ENCODE peak calls at places on chromosomes 6 and 20, in four cellular contexts. P, N, I and O are unnamed samples.

GRCh38 chr6:115766745-115767462 is 293.8 kb downstream of the FRK start:
- DNase-seq in P (no peak), N (no peak), I (no peak), O (no peak)

GRCh38 chr20:3651204-3651970 is 11.8 kb downstream of the GFRA4 start:
- DNase-seq in P (no peak), N (no peak), I (no peak), O (no peak)

GRCh38 chr6:132648356-132648755 is 10.6 kb downstream of the TAAR1 start:
- DNase-seq in P (no peak), N (no peak), I (no peak), O (peak; percentile 1)

GRCh38 chr20:40843251-40843650 is 154.2 kb upstream of the MAFB start:
- DNase-seq in P (no peak), N (no peak), I (no peak), O (no peak)

GRCh38 chr6:74598473-74599393 is 607.1 kb downstream of the COL12A1 start:
- DNase-seq in P (no peak), N (no peak), I (no peak), O (peak; percentile 10)

GRCh38 chr20:61800359-61801064 is 265.2 kb downstream of the TAF4 start:
- DNase-seq in P (no peak), N (no peak), I (no peak), O (no peak)

GRCh38 chr6:87897581-87898147 is 150.0 kb upstream of the SPACA1 start:
- DNase-seq in P (no peak), N (no peak), I (no peak), O (no peak)

GRCh38 chr6:159679091-159680077 is 13.7 kb downstream of the SOD2 start:
- DNase-seq in P (no peak), N (no peak), I (no peak), O (no peak)

GRCh38 chr20:46551508-46552280 is 1.2 kb upstream of the OCSTAMP start:
- DNase-seq in P (peak; percentile 55), N (peak; percentile 60), I (no peak), O (no peak)

GRCh38 chr6:105452924-105453756 is 50.3 kb upstream of the PREP start:
- DNase-seq in P (no peak), N (no peak), I (no peak), O (no peak)

GRCh38 chr6:24009319-24009718 is 116.7 kb upstream of the NRSN1 start:
- DNase-seq in P (no peak), N (no peak), I (no peak), O (no peak)

GRCh38 chr6:93419304-93420162 is at the start of gene EPHA7:
- DNase-seq in P (no peak), N (peak; percentile 98), I (peak; percentile 15), O (peak; percentile 74)

GRCh38 chr6:134495203-134495892 is 177.4 kb upstream of the SGK1 start:
- DNase-seq in P (no peak), N (no peak), I (no peak), O (no peak)

GRCh38 chr20:54633903-54634302 is 158.5 kb downstream of the DOK5 start:
- DNase-seq in P (no peak), N (no peak), I (no peak), O (no peak)
- TF ChIP-seq PHF8 in P (no peak), N (no peak), I (no peak), O (no peak)

GRCh38 chr6:40903456-40903855 is 135.6 kb downstream of the UNC5CL start:
- DNase-seq in P (no peak), N (no peak), I (no peak), O (no peak)
- TF ChIP-seq MAFK in P (no peak), N (no peak), I (no peak), O (no peak)

DNA sequence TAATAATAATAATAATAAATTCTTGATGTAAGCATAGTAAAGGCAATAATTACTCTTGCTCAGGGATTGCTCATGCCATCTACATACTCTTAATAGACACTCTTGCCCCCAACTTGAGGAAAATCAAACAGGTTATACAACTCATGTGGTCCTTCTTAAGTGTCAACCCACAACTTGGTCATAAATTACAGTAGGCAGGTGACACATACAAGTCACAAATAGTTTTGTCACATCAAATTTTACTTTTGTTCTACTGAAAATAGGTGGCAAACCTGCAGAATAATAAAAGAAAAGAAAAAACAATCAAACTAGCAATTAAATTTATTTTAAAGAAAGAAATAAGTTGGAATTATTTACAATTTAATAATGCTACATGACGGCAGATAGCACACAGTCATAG is 1.6 kb downstream of the ME1 start:
- DNase-seq in P (no peak), N (no peak), I (no peak), O (no peak)
- H3K4me3 ChIP-seq in P (no peak overlapping the region), N (no peak overlapping the region), I (no peak overlapping the region), O (peak overlapping the region; percentile 76)

DNA sequence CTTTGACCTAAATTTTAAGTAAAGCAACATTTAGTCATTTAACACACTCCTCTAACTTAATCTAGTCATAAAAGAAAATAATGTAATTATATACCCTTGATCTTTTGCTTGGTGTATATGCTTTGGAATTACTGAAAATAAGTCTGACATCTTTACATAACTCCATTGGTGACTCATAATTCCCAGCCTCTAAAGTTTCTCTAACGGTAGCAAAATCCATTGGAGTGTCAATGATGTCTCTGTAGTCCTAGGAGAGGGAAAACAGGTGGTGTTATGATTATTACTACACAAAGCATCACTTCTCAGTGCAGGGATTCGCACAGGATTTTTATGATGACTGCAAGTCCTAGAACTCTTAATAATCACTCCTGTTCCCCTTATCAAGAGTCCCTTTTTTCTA is 80.2 kb downstream of the IRAK1BP1 start:
- DNase-seq in P (no peak), N (no peak), I (no peak), O (no peak)
- TF ChIP-seq PHF8 in P (no peak), N (no peak), I (no peak), O (no peak)

GRCh38 chr20:57431539-57431835 is 40.3 kb downstream of the RBM38 start:
- DNase-seq in P (no peak), N (no peak), I (no peak), O (no peak)
- TF ChIP-seq MAFK in P (no peak), N (no peak), I (no peak), O (no peak)

GRCh38 chr20:24948939-24949679 is at the start of gene CST7:
- DNase-seq in P (no peak), N (no peak), I (no peak), O (no peak)
- H3K4me3 ChIP-seq in P (no peak within 1 kb of the TSS), N (no peak within 1 kb of the TSS), I (no peak within 1 kb of the TSS), O (no peak within 1 kb of the TSS)

DNA sequence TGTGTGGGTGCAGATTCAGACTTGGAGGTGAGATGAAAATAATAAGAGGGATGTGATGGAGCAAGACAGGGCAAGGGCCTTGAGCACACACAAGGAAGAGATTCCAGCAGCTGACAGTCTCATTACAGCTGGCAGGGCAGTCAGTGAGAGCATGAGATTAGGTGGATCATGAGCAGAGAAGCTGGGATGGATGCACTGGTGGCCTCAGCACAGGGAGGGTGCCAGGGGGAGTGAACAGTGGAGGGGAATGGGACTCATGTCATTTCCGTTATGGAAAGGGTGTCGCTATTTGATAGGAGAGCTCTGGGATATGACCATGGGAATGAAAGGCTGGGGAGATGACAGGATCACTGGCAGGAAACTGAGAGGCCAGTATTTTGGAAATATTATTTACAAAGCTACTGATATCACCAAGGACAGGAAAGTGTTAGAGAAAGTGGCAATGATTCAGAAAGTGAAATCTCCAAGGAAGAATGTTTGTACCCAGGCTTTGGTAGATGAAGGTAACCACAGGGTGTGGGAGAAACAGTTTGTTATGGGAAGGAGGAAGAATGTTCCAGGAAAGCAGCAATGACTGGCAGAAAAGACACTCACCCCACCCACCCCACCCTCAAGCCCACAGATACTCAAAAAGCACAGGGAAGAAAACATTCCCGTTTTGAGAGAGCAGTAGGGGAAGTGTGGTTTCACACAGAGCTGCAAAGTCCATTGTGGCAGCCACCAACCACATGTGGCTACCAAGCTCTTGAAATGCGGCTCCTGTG is 214.7 kb upstream of the PROKR2 start:
- DNase-seq in P (no peak), N (no peak), I (no peak), O (peak; percentile 24)
- TF ChIP-seq PHF8 in P (no peak), N (no peak), I (no peak), O (no peak)

DNA sequence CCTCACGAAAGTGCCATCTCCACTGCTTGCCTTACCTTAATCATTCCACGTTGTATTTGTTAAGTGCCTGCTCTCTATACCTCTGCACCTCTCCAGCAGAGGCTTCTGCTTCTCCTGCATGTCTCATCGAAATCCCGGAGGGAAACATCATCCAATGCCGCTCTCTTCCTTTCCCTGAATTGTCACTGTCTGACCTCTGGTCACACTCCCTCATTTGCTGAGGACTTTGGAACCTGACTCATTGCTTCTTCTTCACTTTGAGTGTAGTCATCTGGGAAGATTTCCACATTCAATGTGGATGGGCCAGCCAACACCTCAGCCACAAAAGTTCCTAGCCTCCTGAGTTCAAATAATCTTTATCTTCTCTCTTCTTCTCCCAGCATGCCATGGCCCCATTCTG is 78.9 kb upstream of the BEND6 start:
- DNase-seq in P (peak; percentile 84), N (no peak), I (no peak), O (peak; percentile 57)
- TF ChIP-seq MAFK in P (no peak), N (no peak), I (no peak), O (no peak)

DNA sequence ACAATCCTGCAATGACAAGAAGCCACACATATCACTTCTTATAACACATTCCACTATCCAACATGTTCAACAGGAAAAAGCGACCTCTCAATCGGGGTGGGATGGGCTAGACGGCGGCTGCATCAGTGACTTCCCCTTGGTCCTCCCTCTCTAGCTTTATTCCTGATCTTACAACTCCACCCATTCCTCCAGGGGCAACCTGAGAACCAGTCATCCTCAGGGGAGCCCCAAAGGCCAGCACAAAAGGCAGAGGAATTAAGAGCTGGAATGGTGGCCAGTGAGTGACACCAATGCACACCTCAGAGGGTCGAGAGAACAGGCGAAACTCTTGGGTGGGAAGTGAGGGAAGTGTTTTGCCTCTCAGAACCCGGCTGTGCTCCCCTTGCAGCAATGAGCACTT is 8.6 kb downstream of the SNHG17 start:
- DNase-seq in P (no peak), N (no peak), I (no peak), O (no peak)
- H3K4me3 ChIP-seq in P (no peak overlapping the region), N (no peak overlapping the region), I (no peak overlapping the region), O (no peak overlapping the region)

GRCh38 chr6:165746331-165746730 is 83.3 kb upstream of the PDE10A start:
- DNase-seq in P (no peak), N (no peak), I (no peak), O (no peak)

GRCh38 chr6:165743366-165743898 is 80.4 kb upstream of the PDE10A start:
- DNase-seq in P (no peak), N (no peak), I (no peak), O (no peak)

GRCh38 chr6:165747963-165748362 is 84.9 kb upstream of the PDE10A start:
- DNase-seq in P (no peak), N (no peak), I (no peak), O (no peak)

GRCh38 chr6:165744515-165745228 is 81.6 kb upstream of the PDE10A start:
- DNase-seq in P (no peak), N (no peak), I (no peak), O (no peak)

DNA sequence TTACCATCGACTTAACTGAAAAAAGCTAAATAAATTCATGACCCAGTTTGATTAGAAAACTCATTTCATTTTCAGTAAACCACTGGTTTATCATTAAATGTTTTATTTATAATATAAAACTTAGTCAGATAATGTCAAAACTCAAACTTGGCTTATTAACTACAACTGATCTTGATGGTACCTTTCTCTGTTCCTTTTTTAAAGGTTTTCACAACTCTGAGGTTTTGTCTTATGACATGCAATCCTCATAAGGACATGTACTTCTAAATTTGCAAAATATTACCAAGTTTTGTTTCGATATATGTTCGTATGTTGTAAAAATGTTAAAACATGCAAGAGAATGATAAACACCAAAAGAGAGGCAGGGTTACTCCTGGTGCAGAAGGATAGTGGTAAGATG is 82.5 kb upstream of the PDE10A start:
- DNase-seq in P (no peak), N (no peak), I (no peak), O (no peak)
- TF ChIP-seq PHF8 in P (no peak), N (no peak), I (no peak), O (no peak)